ENCODE peak calls at places on chromosomes 4 and X, in eight cellular contexts. B is Caco-2, Y is IMR-90, G is hepatocyte, N is mammary epithelial cell, U is A549, A is lung, W is stomach. J is an unnamed sample.

GRCh38 chrX:51893931-51894696 is 691 bp downstream of the MAGED1 start:
- DNase-seq in G (peak; percentile 60), Y (peak; percentile 11), B (no peak), A (no peak), W (no peak), N (peak; percentile 10), U (no peak), J (no peak)

GRCh38 chrX:109294097-109294815 is 187.6 kb downstream of the GUCY2F start:
- DNase-seq in W (no peak), N (peak; percentile 85), B (no peak), U (no peak), G (no peak), A (no peak), Y (no peak), J (no peak)

GRCh38 chr4:4677825-4678522 is 136.1 kb upstream of the STX18 start:
- DNase-seq in W (no peak), G (peak; percentile 69), Y (peak; percentile 59), B (no peak), N (no peak), U (no peak), A (no peak), J (no peak)

GRCh38 chrX:71815906-71816156 is 52.7 kb downstream of the CXorf49B start:
- DNase-seq in Y (no peak), B (no peak), N (no peak), G (no peak), U (no peak), W (no peak), A (no peak), J (no peak)

GRCh38 chr4:74117024-74117534 is 18.1 kb upstream of the CXCL2 start:
- DNase-seq in A (peak; percentile 86), B (no peak), U (peak; percentile 41), G (peak; percentile 89), N (peak; percentile 95), Y (peak; percentile 98), W (peak; percentile 77), J (peak; percentile 86)

GRCh38 chr4:102627831-102628523 is 126.8 kb downstream of the NFKB1 start:
- DNase-seq in G (no peak), W (no peak), A (no peak), Y (peak; percentile 79), U (peak; percentile 55), B (no peak), N (peak; percentile 97), J (no peak)

GRCh38 chr4:7206385-7206784 is 14.0 kb downstream of the SORCS2 start:
- DNase-seq in U (no peak), Y (peak; percentile 76), A (no peak), B (no peak), W (no peak), G (no peak), N (no peak), J (no peak)

GRCh38 chrX:16796298-16796697 is 10.0 kb downstream of the TXLNG start:
- DNase-seq in W (no peak), Y (no peak), G (no peak), A (no peak), U (no peak), N (no peak), B (no peak), J (no peak)

GRCh38 chrX:107000013-107000515 is at the start of gene MORC4:
- DNase-seq in G (peak; percentile 85), B (peak; percentile 96), N (peak; percentile 88), A (peak; percentile 84), U (peak; percentile 34), Y (peak; percentile 81), W (peak; percentile 84), J (peak; percentile 76)

GRCh38 chr4:74738756-74739155 is 55.6 kb downstream of the BTC start:
- DNase-seq in G (no peak), U (no peak), N (peak; percentile 52), W (no peak), B (no peak), A (no peak), Y (no peak), J (no peak)

DNA sequence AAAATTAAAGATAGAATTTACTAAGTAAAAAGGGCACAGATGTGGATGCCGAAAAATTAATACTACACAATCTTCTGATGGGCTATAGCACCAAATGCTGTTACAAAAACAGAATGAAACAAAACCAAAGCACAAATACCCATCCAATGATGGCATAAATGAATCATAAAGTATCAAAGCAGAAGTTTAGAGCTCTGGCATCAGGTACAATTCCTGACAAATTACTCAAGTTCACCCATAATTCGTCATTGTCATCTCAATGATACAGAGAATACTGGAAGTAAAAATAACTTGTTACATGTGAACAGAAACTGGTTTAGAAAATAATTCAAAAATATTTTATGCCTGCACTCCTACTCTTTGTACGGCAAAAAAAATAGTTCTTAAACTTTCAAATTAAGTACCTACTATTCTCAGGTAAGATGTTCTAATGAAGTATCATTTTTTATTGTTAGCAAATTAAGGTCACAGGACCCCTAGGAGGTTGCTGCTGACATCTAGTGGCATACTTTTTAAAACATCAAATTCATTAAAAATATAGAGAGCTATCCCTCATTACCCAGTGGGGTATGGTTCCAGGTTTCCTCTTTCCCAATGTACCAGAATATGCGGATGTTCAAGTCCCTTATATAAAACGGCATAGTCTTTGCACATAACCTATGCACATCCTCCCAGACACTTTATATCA is 126.1 kb downstream of the INPP4B start:
- DNase-seq in G (peak; percentile 14), B (no peak), W (no peak), Y (peak; percentile 21), U (peak; percentile 6), N (peak; percentile 84), A (no peak), J (no peak)
- TF ChIP-seq CTCF in G (peak; percentile 60), B (peak; percentile 37), W (no peak), Y (peak; percentile 57), U (peak; percentile 67), N (peak; percentile 59), A (no peak), J (peak; percentile 51)

DNA sequence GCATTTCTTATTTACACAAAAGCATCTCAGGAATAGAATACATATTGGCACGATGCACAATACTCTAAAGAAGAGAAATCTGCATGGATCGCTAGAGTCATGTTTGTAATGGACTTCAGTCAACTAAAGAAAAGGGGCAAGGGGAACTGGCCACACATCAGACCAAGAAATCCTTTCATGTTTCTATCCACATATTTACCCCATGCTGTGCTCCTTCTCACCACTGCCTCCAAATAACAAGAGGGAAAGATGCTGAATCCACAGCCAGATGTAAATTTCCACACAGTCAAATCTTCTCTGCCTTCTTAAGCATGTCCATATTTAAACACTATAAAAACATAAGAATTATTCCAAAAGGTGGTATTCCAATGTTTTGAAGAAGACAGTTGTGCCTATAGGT is 67.6 kb downstream of the COX18 start:
- DNase-seq in G (no peak), B (no peak), A (no peak), U (no peak), N (no peak), W (no peak), Y (no peak), J (no peak)
- H3K4me3 ChIP-seq in G (no peak overlapping the region), B (no peak overlapping the region), A (no peak overlapping the region), U (no peak overlapping the region), N (no peak overlapping the region), W (no peak overlapping the region), Y (no peak overlapping the region), J (no peak overlapping the region)

GRCh38 chr4:82358773-82359324 is 14.9 kb downstream of the HNRNPD start:
- DNase-seq in U (no peak), G (no peak), W (no peak), B (no peak), A (no peak), Y (no peak), N (no peak), J (no peak)
- TF ChIP-seq CTCF in U (no peak), G (no peak), W (no peak), B (no peak), A (no peak), Y (no peak), N (no peak), J (no peak)

GRCh38 chrX:10120828-10121227 is 35.9 kb upstream of the CLCN4 start:
- DNase-seq in B (no peak), N (no peak), Y (no peak), G (no peak), U (no peak), W (no peak), A (no peak), J (no peak)
- H3K4me3 ChIP-seq in B (no peak overlapping the region), N (no peak overlapping the region), Y (no peak overlapping the region), G (no peak overlapping the region), U (no peak overlapping the region), W (no peak overlapping the region), A (no peak overlapping the region), J (no peak overlapping the region)